ENCODE peak calls at places on chromosomes 11 and 22, in ten cellular contexts. I is A549; W is AG10803; E is prostate gland; V is HFF-Myc; X is cardiac muscle cell; Z is AG04450; U is CD8-positive, alpha-beta T cell; G is Peyer's patch; D is heart right ventricle. H is an unnamed sample.

GRCh38 chr11:75558939-75559843 is 2.9 kb upstream of the SERPINH1 start:
- DNase-seq in I (no peak), W (peak), E (no peak), V (no peak), X (peak), Z (no peak), U (no peak), G (peak), D (peak), H (peak)

GRCh38 chr11:83773950-83774880 is 488.0 kb upstream of the CCDC90B start:
- DNase-seq in I (no peak), W (no peak), E (no peak), V (no peak), X (no peak), Z (no peak), U (no peak), G (no peak), D (no peak), H (no peak)

GRCh38 chr11:5138256-5138655 is at the start of gene OR52A5:
- DNase-seq in I (no peak), W (no peak), E (no peak), V (no peak), X (no peak), Z (no peak), U (no peak), G (no peak), D (no peak), H (no peak)

GRCh38 chr11:2305862-2306823 is 4.3 kb downstream of the TSPAN32 start:
- DNase-seq in I (no peak), W (peak), E (no peak), V (peak), X (no peak), Z (peak), U (no peak), G (peak), D (peak), H (peak)

GRCh38 chr11:114088836-114089235 is 29.3 kb downstream of the ZBTB16 start:
- DNase-seq in I (no peak), W (no peak), E (no peak), V (no peak), X (no peak), Z (no peak), U (no peak), G (no peak), D (no peak), H (no peak)

GRCh38 chr22:45907996-45908395 is 69.0 kb downstream of the WNT7B start:
- DNase-seq in I (no peak), W (no peak), E (no peak), V (no peak), X (no peak), Z (no peak), U (no peak), G (no peak), D (no peak), H (no peak)

GRCh38 chr11:124920870-124921609 is 2.0 kb downstream of the HEPN1 start:
- DNase-seq in I (peak), W (peak), E (peak), V (no peak), X (peak), Z (no peak), U (peak), G (peak), D (peak), H (peak)

GRCh38 chr11:46555269-46556054 is 38.4 kb downstream of the AMBRA1 start:
- DNase-seq in I (no peak), W (peak), E (no peak), V (no peak), X (no peak), Z (no peak), U (no peak), G (no peak), D (no peak), H (no peak)

GRCh38 chr11:76824083-76824939 is 36.4 kb upstream of the ACER3 start:
- DNase-seq in I (peak), W (peak), E (no peak), V (peak), X (no peak), Z (no peak), U (no peak), G (no peak), D (peak), H (no peak)

GRCh38 chr11:42555197-42555596 is 756.6 kb upstream of the API5 start:
- DNase-seq in I (no peak), W (no peak), E (no peak), V (no peak), X (no peak), Z (no peak), U (no peak), G (no peak), D (no peak), H (no peak)

GRCh38 chr22:22156716-22157499 is 87.7 kb upstream of the VPREB1 start:
- DNase-seq in I (peak), W (peak), E (peak), V (peak), X (peak), Z (peak), U (peak), G (peak), D (peak), H (peak)

GRCh38 chr22:20651286-20651685 is 122.6 kb upstream of the SERPIND1 start:
- DNase-seq in I (no peak), W (no peak), E (no peak), V (no peak), X (no peak), Z (no peak), U (no peak), G (no peak), D (no peak), H (peak)

GRCh38 chr11:91997178-91997577 is 227.4 kb upstream of the FAT3 start:
- DNase-seq in I (no peak), W (no peak), E (no peak), V (no peak), X (no peak), Z (no peak), U (no peak), G (no peak), D (no peak), H (no peak)

GRCh38 chr11:109728056-109728455 is 306.1 kb downstream of the C11orf87 start:
- DNase-seq in I (peak), W (no peak), E (no peak), V (no peak), X (no peak), Z (no peak), U (no peak), G (no peak), D (no peak), H (no peak)

GRCh38 chr11:126640186-126640585 is 284.7 kb downstream of the ST3GAL4 start:
- DNase-seq in I (no peak), W (no peak), E (no peak), V (no peak), X (peak), Z (no peak), U (no peak), G (no peak), D (no peak), H (no peak)

GRCh38 chr11:106280041-106280440 is 202.6 kb downstream of the AASDHPPT start:
- DNase-seq in I (no peak), W (no peak), E (no peak), V (no peak), X (no peak), Z (no peak), U (no peak), G (no peak), D (no peak), H (no peak)

GRCh38 chr11:12180257-12181205 is 70.1 kb downstream of the MICAL2 start:
- DNase-seq in I (no peak), W (no peak), E (no peak), V (no peak), X (no peak), Z (no peak), U (no peak), G (no peak), D (no peak), H (no peak)

GRCh38 chr11:122140535-122140934 is 24.5 kb upstream of the BLID start:
- DNase-seq in I (no peak), W (peak), E (no peak), V (no peak), X (no peak), Z (peak), U (no peak), G (no peak), D (no peak), H (no peak)

GRCh38 chr11:126824035-126824607 is 176.4 kb downstream of the KIRREL3 start:
- DNase-seq in I (no peak), W (no peak), E (no peak), V (no peak), X (no peak), Z (no peak), U (no peak), G (no peak), D (no peak), H (peak)

GRCh38 chr22:37043828-37044538 is 7.6 kb upstream of the KCTD17 start:
- DNase-seq in I (peak), W (peak), E (peak), V (peak), X (peak), Z (no peak), U (no peak), G (peak), D (peak), H (peak)

GRCh38 chr11:61599968-61600710 is 19.3 kb upstream of the SYT7 start:
- DNase-seq in I (no peak), W (no peak), E (no peak), V (no peak), X (no peak), Z (no peak), U (no peak), G (no peak), D (no peak), H (no peak)

GRCh38 chr11:46305295-46305694 is 27.8 kb downstream of the CREB3L1 start:
- DNase-seq in I (no peak), W (no peak), E (no peak), V (no peak), X (no peak), Z (no peak), U (no peak), G (no peak), D (no peak), H (no peak)

GRCh38 chr11:9716275-9717039 is 52.6 kb downstream of the SWAP70 start:
- DNase-seq in I (peak), W (peak), E (no peak), V (no peak), X (no peak), Z (peak), U (no peak), G (no peak), D (peak), H (no peak)

GRCh38 chr11:22169833-22170232 is 23.1 kb upstream of the ANO5 start:
- DNase-seq in I (peak), W (no peak), E (no peak), V (no peak), X (no peak), Z (no peak), U (no peak), G (no peak), D (no peak), H (no peak)

GRCh38 chr22:27032121-27032761 is 374.9 kb downstream of the MIAT start:
- DNase-seq in I (no peak), W (no peak), E (peak), V (no peak), X (peak), Z (no peak), U (no peak), G (no peak), D (no peak), H (no peak)
- TF ChIP-seq CTCF in I (no peak), W (peak), E (no peak), V (no peak), X (peak), Z (peak), U (no peak), G (no peak), D (no peak), H (no peak)

GRCh38 chr22:40853961-40854360 is 2.5 kb downstream of the ST13 start:
- DNase-seq in I (no peak), W (peak), E (no peak), V (no peak), X (no peak), Z (no peak), U (no peak), G (no peak), D (no peak), H (no peak)
- H3K4me3 ChIP-seq in I (peak), W (peak), E (peak), V (peak), X (peak), Z (peak), U (no peak), G (no peak), D (no peak), H (no peak)

GRCh38 chr11:66846671-66847091 is 3.4 kb downstream of the RCE1 start:
- DNase-seq in I (no peak), W (no peak), E (no peak), V (no peak), X (no peak), Z (no peak), U (no peak), G (peak), D (no peak), H (no peak)

GRCh38 chr11:66847461-66848232 is 4.4 kb downstream of the RCE1 start:
- DNase-seq in I (no peak), W (no peak), E (no peak), V (no peak), X (no peak), Z (no peak), U (no peak), G (peak), D (no peak), H (no peak)

GRCh38 chr11:66845143-66845875 is 2.1 kb downstream of the RCE1 start:
- DNase-seq in I (no peak), W (no peak), E (no peak), V (no peak), X (no peak), Z (no peak), U (no peak), G (peak), D (no peak), H (no peak)

GRCh38 chr11:66844496-66845142 is 1.4 kb downstream of the RCE1 start:
- DNase-seq in I (no peak), W (no peak), E (no peak), V (no peak), X (no peak), Z (no peak), U (no peak), G (no peak), D (no peak), H (no peak)

DNA sequence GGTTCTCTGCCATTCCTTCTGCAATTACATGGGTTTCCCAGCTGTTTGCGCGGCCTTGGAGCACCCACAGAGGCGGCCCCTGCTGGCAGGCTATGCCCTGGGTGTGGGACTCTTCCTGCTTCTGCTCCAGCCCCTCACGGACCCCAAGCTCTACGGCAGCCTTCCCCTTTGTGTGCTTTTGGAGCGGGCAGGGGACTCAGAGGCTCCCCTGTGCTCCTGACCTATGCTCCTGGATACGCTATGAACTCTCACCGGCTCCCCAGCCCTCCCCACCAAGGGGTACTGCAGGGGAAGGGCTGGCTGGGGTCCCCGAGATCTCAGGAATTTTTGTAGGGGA is 2.6 kb downstream of the RCE1 start:
- DNase-seq in I (no peak), W (no peak), E (no peak), V (no peak), X (no peak), Z (no peak), U (no peak), G (no peak), D (no peak), H (no peak)
- TF ChIP-seq CTCF in I (no peak), W (no peak), E (no peak), V (no peak), X (no peak), Z (no peak), U (no peak), G (no peak), D (no peak), H (no peak)

DNA sequence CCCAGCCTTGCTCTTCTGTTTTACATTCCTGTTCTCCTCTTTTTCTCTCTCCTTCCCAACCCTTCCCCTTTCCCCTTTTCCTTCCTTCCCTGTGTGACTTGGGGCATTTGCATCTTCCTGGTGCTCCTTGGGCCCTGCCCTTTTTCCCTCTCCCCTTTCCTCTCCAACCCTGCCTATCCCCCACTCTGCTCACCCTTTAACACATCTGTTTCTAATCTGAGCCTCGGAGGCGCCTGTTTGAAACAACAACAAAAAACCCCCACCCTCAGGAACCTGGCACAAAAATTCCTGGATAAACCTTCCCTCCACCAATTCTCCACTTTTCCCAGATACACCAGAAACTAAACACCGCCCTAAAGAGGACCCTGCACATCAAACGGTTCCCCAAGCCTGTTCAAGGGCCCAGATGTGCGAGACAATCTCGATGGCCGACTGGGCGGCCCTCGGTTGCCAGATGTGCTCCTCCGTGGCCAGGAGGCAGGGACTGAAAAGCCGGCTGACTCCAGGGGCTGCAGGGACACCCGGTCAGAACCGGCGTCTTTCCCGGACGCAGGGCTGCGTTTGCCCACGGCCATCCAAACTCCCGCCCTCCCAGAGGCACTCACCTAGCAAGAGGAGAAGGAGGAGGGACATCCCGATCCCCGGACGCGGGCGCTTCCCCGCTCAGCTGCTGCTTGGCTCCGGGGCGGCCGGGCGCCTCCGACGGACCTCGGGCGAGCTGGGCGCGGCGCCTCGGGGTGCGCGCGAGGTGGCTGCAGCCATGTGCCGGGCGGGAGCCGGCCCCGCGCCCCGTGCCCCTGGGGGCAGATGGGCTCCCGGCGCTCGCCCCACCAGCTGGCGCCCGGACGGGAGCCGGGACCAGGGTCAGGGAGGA is 503 bp downstream of the CLMP start:
- DNase-seq in I (no peak), W (peak), E (no peak), V (no peak), X (peak), Z (no peak), U (no peak), G (no peak), D (no peak), H (no peak)
- H3K4me3 ChIP-seq in I (peak), W (peak), E (peak), V (peak), X (peak), Z (peak), U (peak), G (peak), D (peak), H (peak)

GRCh38 chr11:36358436-36358835 is 62.3 kb downstream of the PRR5L start:
- DNase-seq in I (no peak), W (no peak), E (no peak), V (no peak), X (no peak), Z (no peak), U (no peak), G (no peak), D (no peak), H (no peak)

GRCh38 chr11:36361472-36361871 is 65.4 kb downstream of the PRR5L start:
- DNase-seq in I (no peak), W (peak), E (no peak), V (no peak), X (no peak), Z (no peak), U (no peak), G (no peak), D (no peak), H (no peak)

GRCh38 chr11:36360833-36361232 is 64.7 kb downstream of the PRR5L start:
- DNase-seq in I (no peak), W (peak), E (no peak), V (no peak), X (no peak), Z (no peak), U (no peak), G (no peak), D (no peak), H (no peak)

GRCh38 chr11:36361901-36362391 is 65.9 kb downstream of the PRR5L start:
- DNase-seq in I (peak), W (peak), E (no peak), V (no peak), X (no peak), Z (peak), U (no peak), G (no peak), D (no peak), H (no peak)

DNA sequence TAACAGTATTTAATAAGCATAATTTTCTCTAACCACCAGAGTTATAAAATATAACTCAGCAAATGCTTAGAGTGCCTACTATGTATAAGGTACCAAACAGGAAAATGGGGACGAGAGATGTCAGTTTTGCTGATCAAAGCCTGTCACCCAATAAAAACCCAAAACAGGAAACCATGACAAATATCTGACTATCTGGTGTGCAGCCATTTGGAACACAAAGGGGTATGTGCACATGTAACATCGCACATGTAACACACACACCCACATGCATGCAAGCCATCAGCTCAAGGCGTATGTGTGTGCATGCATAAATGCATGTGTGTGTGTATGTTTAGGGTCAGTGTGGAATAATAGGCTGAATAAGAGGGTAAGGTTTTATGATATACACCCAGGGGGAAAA is 64.2 kb downstream of the PRR5L start:
- DNase-seq in I (no peak), W (no peak), E (no peak), V (no peak), X (no peak), Z (no peak), U (no peak), G (no peak), D (no peak), H (no peak)
- TF ChIP-seq CTCF in I (no peak), W (no peak), E (no peak), V (no peak), X (no peak), Z (no peak), U (no peak), G (no peak), D (no peak), H (no peak)

DNA sequence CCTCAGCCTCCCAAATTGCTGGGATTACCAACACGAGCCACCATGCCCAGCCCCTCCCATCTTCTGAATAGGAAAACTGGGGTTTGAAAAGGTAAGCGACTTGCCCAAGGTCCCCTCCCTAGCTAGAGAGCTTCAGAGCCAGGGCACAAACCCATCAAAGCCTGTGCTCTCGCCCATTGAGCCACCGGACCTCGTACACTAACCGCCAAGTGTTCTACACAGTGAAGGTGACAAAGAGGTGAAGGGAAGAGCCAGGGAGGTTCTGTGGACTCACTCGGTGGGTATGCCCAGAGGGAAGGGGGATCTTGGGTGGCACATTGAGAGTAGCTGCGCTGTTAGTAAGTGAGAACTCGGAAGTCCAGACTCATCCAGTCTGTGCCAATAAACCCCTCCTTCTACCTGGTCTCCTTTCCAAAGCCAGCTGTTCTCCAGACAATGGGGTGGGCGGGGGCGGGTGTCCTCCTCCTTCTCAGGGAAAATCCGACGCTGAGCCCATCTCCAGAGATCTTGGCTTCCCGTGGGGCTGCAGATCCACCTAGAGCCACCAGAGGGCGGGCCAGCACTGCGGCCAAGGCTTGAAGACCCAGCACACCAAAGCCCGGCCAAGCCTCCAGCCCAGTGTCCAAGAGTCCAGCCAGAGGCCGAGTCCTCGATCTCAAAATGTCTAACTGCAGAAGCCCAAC is 3.2 kb upstream of the RTN4RL2 start:
- DNase-seq in I (peak), W (peak), E (peak), V (no peak), X (peak), Z (peak), U (peak), G (peak), D (peak), H (peak)
- H3K4me3 ChIP-seq in I (no peak), W (no peak), E (no peak), V (no peak), X (no peak), Z (no peak), U (no peak), G (no peak), D (no peak), H (no peak)

GRCh38 chr11:94400075-94400838 is 962 bp downstream of the GPR83 start:
- DNase-seq in I (no peak), W (no peak), E (no peak), V (no peak), X (no peak), Z (no peak), U (no peak), G (no peak), D (no peak), H (no peak)
- TF ChIP-seq CTCF in I (no peak), W (no peak), E (no peak), V (no peak), X (no peak), Z (no peak), U (no peak), G (no peak), D (no peak), H (no peak)

GRCh38 chr22:30265851-30266444 is 703 bp downstream of the OSM start:
- DNase-seq in I (no peak), W (no peak), E (no peak), V (no peak), X (no peak), Z (no peak), U (peak), G (peak), D (peak), H (peak)
- H3K4me3 ChIP-seq in I (no peak), W (no peak), E (peak), V (no peak), X (no peak), Z (no peak), U (peak), G (peak), D (peak), H (no peak)

H was measured in lung.